ENCODE peak calls at places on chromosomes 6 and 20, in four cellular contexts. F is heart left ventricle, C is endothelial cell of umbilical vein, N is tibial nerve. Q is an unnamed sample. For H3K9me3 and H3K4me1, the result is how much of the 10 kb centered on the place peaks cover.

GRCh38 chr20:38723069-38723981 is 961 bp upstream of the SLC32A1 start:
- DNase-seq in F (no peak), C (no peak), N (no peak), Q (no peak)

GRCh38 chr6:127464881-127465459 is 5.8 kb upstream of the KIAA0408 start:
- DNase-seq in F (peak), C (peak), N (peak), Q (peak)

GRCh38 chr6:94254689-94255088 is 835.3 kb upstream of the EPHA7 start:
- DNase-seq in F (no peak), C (no peak), N (no peak), Q (no peak)

GRCh38 chr6:147752686-147753418 is 244.4 kb downstream of the SAMD5 start:
- DNase-seq in F (no peak), C (no peak), N (no peak), Q (no peak)

GRCh38 chr6:24664049-24664987 is 2.4 kb downstream of the TDP2 start:
- DNase-seq in F (no peak), C (no peak), N (no peak), Q (no peak)

GRCh38 chr20:13333793-13334192 is 112.7 kb downstream of the ISM1 start:
- DNase-seq in F (no peak), C (peak), N (no peak), Q (no peak)

GRCh38 chr6:10531513-10531912 is 10.4 kb downstream of the GCNT2 start:
- DNase-seq in F (no peak), C (no peak), N (no peak), Q (no peak)

GRCh38 chr6:79377047-79377446 is 142.6 kb upstream of the HMGN3 start:
- DNase-seq in F (no peak), C (peak), N (no peak), Q (no peak)

GRCh38 chr20:5197847-5198650 is 71.2 kb downstream of the CDS2 start:
- DNase-seq in F (peak), C (no peak), N (no peak), Q (no peak)

GRCh38 chr6:15674690-15675386 is 12.0 kb upstream of the DTNBP1 start:
- DNase-seq in F (no peak), C (no peak), N (no peak), Q (no peak)

GRCh38 chr6:16742116-16742515 is 19.1 kb downstream of the ATXN1 start:
- DNase-seq in F (no peak), C (no peak), N (no peak), Q (no peak)

GRCh38 chr20:34772437-34772836 is 53.0 kb downstream of the NCOA6 start:
- DNase-seq in F (no peak), C (no peak), N (no peak), Q (no peak)

GRCh38 chr6:23529902-23530301 is 596.1 kb upstream of the NRSN1 start:
- DNase-seq in F (no peak), C (no peak), N (no peak), Q (no peak)

GRCh38 chr6:138454976-138455706 is 44.2 kb downstream of the NHSL1 start:
- DNase-seq in F (no peak), C (peak), N (no peak), Q (peak)

GRCh38 chr6:38393986-38394385 is 245.7 kb downstream of the BTBD9 start:
- DNase-seq in F (no peak), C (peak), N (no peak), Q (no peak)

GRCh38 chr6:111280445-111280844 is 193.1 kb downstream of the SLC16A10 start:
- DNase-seq in F (no peak), C (no peak), N (no peak), Q (no peak)

GRCh38 chr6:5566718-5567117 is 305.4 kb downstream of the FARS2 start:
- DNase-seq in F (no peak), C (no peak), N (no peak), Q (no peak)

GRCh38 chr6:138571174-138571573 is 71.9 kb upstream of the NHSL1 start:
- DNase-seq in F (no peak), C (no peak), N (no peak), Q (no peak)

GRCh38 chr6:37555040-37555781 is 55.5 kb upstream of the CCDC167 start:
- DNase-seq in F (no peak), C (no peak), N (no peak), Q (no peak)

GRCh38 chr6:168215121-168215808 is 104.3 kb downstream of the DACT2 start:
- DNase-seq in F (no peak), C (no peak), N (no peak), Q (peak)

GRCh38 chr6:168217880-168218537 is 101.6 kb downstream of the DACT2 start:
- DNase-seq in F (no peak), C (no peak), N (no peak), Q (no peak)

GRCh38 chr6:168216139-168216538 is 103.4 kb downstream of the DACT2 start:
- DNase-seq in F (no peak), C (no peak), N (no peak), Q (no peak)

GRCh38 chr6:168217216-168217879 is 102.2 kb downstream of the DACT2 start:
- DNase-seq in F (no peak), C (no peak), N (no peak), Q (no peak)

DNA sequence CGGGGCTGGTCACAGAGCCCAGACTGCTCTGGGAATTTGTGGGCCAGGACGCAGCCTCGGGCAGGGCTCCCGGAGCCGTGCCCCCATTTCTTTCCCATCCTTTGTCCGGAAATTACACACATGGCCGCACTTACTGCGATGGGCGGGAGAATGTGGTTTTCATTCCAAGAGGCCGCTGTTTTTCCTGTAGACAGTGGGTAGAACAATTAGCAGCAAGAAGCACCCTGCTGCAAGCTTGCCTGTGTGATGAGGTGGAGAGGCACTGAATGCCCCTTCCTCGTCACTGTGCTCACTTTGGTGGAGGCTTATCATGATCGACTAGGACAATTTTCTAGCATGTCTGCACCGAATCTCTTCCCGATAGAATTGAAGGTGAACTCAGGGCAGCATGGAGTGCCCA is 102.8 kb downstream of the DACT2 start:
- DNase-seq in F (no peak), C (no peak), N (no peak), Q (no peak)
- H3K9me3 ChIP-seq in F (under half), C (under half), N (under half), Q (under half)

DNA sequence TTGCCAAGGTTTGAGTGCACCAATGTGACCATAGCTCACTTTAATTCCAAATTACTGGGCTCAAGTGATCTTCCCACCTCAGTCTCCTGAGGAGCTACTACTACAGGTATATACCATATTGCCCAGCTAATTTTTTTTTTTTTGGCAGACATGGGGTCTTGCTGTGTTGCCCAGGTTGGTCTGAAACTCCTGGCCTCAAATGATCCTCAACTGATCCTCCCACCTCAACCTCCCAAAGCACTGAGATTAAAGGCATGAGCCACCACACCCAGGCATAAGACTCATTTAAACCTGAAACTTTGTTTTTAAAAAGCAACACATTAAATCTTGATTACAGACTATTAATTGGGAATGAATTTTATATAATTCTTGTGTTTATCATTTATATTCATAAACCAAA is 67.7 kb downstream of the ARHGAP18 start:
- DNase-seq in F (no peak), C (no peak), N (no peak), Q (no peak)
- H3K4me1 ChIP-seq in F (under half), C (half or more), N (under half), Q (under half)

DNA sequence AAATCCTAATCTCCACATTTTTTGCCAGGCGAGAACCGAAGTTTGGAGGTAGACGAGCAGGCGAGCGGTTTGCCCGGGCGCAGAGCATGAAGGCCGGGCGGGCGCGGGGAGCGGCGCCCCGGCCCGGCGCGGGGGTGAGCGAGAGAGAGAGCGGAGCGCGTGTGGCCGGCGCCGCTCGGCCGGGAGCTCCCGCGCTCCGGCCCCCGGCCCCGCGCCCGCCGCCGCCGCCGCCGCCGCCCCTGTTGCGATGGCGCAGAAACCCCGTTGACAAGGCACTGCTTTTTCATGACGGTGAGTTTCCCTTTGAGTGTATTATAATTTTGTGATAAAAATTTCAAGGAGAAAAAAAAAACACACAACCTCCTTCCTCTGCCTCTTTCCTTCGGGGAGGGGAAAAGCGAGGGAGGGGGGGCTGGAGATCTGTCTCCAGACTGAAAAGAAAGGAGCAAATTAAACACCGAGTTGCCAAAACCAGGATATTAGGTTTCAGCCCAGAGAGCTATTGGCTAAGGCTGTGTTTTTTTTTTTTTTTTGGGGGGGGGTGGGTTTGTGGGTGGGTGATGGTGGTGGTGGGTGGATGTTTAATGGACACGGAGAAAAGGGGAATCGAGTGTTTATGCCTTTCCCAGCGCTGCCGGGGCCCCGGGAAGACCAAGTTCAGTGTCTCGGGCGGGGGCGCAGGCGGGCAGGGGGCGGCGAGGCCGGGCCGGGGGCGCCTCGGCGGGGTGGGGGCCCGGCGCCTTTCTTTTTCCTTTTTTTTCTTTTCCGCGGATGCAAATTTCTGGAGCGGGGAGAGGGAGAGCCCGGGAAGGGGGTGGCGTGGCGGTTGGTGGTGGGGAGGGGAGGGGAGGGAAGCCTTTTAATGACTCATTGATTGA is at the start of gene BICRAL:
- DNase-seq in F (peak), C (peak), N (peak), Q (peak)
- TF ChIP-seq POLR2A in F (no peak), C (no peak), N (peak), Q (no peak)

DNA sequence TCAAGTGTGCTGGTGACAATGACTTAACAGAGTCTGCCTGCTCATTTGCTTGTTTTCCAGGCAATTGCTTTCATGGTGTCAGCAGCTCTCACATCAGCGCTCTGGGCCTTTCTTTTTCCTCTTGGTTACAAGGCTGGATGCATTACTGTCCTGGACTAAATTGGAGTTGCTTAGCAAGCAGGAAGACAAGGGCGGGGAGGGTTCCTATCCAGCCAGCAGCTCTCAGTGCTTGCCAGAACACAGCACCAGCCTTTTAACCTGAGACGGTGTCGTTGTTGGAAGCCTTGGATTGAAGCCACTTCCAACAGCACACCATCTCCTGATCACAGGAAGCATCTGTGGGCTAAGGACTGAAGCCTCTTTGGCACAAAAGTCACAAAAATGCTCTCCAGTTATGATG is 606.9 kb downstream of the CDH26 start:
- DNase-seq in F (no peak), C (no peak), N (no peak), Q (no peak)
- H3K9me3 ChIP-seq in F (under half), C (under half), N (under half), Q (under half)

GRCh38 chr20:58833921-58834320 is 16.8 kb downstream of the GNAS-AS1 start:
- DNase-seq in F (no peak), C (no peak), N (no peak), Q (no peak)
- H3K4me1 ChIP-seq in F (under half), C (under half), N (under half), Q (under half)

DNA sequence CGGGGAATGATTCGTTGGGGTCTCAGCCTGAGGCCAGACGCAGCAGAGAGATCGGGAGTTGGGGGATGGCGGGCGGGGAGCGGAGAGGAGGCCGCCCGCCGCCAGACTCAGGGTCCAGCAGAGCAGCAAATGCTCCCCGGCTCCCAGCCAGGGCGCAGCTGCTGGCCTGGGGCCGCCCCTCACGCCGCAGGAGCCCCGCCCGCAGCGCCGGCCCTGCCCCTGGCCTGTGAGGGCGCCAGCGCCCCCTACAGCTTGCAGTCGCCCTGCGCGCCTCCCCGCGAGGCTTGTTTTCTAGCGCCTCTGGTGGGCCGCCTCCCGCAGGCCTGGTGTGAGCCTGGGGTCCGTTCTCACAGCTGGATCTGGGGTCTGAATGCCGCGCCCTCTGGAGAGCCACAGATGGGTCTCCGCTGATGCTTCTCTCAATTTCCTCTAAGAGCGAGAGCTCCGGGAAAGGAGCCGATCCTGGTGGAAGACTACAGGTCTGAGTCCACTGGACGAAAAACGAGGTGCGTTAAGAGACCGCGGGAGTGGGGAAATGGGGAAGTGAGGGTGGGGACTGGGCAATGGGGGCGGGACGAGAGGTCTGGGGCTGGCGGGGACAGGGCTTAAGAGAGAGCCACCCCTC is 29.9 kb downstream of the TRIM38 start:
- DNase-seq in F (peak), C (peak), N (peak), Q (peak)
- TF ChIP-seq POLR2A in F (no peak), C (peak), N (peak), Q (no peak)

DNA sequence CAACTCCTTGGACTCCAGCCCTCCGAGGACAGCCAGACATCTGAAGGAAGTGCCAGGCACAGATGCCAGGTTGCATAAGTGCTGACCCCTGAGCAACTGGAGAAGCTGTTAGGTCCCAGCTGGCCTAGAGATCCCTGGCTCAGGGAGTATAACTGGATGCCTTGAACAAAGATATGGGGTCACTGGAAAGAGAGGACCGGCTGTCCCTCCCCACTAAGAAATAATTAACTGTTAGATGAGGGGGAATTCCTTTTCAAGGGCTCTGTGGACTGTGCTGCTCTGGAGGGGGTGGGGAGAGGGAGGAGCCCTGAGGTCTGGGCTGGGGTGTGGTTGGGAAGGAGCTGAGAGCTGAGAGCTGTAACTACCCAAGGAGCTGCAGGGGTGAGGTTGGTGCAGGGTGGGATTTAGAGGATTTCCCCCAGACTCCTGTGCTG is 39.6 kb downstream of the HLA-F start:
- DNase-seq in F (no peak), C (no peak), N (no peak), Q (no peak)
- H3K9me3 ChIP-seq in F (under half), C (under half), N (under half), Q (under half)

Q was measured in stomach.